ENCODE peak calls at places on chromosomes 3 and 15, in nine cellular contexts. Z is T47D, T is left colon, O is fibroblast of lung, I is upper lobe of right lung, M is cardiac muscle cell, X is DMS153, L is AG10803, W is ovary. K is an unnamed sample.

GRCh38 chr3:4722103-4722502 is 229.0 kb downstream of the ITPR1 start:
- DNase-seq in I (peak; percentile 65), L (peak; percentile 76), M (peak; percentile 76), T (peak; percentile 58), X (no peak), Z (peak; percentile 44), O (peak; percentile 65), W (no peak), K (no peak)

GRCh38 chr3:49098910-49099630 is 5.2 kb upstream of the QRICH1 start:
- DNase-seq in I (no peak), Z (no peak), M (no peak), W (no peak), T (no peak), X (no peak), O (no peak), L (no peak), K (no peak)

GRCh38 chr3:152315623-152316022 is 46.9 kb downstream of the MBNL1 start:
- DNase-seq in M (peak; percentile 79), O (no peak), Z (no peak), X (no peak), W (no peak), L (no peak), T (no peak), I (no peak), K (no peak)

GRCh38 chr3:112629425-112629824 is 11.5 kb downstream of the CCDC80 start:
- DNase-seq in W (peak; percentile 65), M (peak; percentile 93), X (no peak), Z (no peak), I (no peak), O (peak; percentile 99), T (peak; percentile 60), L (peak; percentile 99), K (no peak)

GRCh38 chr3:48405971-48406370 is 23.9 kb downstream of the PLXNB1 start:
- DNase-seq in L (no peak), I (no peak), T (no peak), M (no peak), X (no peak), W (no peak), Z (no peak), O (no peak), K (no peak)

GRCh38 chr3:149512073-149512782 is 37.7 kb downstream of the TM4SF4 start:
- DNase-seq in X (peak; percentile 67), I (peak; percentile 75), O (peak; percentile 71), M (peak; percentile 75), W (peak; percentile 61), Z (peak; percentile 51), L (peak; percentile 70), T (peak; percentile 41), K (no peak)

GRCh38 chr3:114242947-114243346 is 5.6 kb upstream of the ZNF80 start:
- DNase-seq in X (no peak), Z (no peak), T (no peak), M (no peak), O (no peak), W (no peak), I (no peak), L (no peak), K (no peak)

GRCh38 chr15:60091150-60091549 is 87.0 kb downstream of the FOXB1 start:
- DNase-seq in L (peak; percentile 86), W (no peak), M (peak; percentile 91), X (no peak), Z (no peak), I (peak; percentile 75), T (no peak), O (peak; percentile 93), K (no peak)

GRCh38 chr15:101084801-101085200 is 165.6 kb downstream of the LRRK1 start:
- DNase-seq in X (no peak), W (peak; percentile 30), O (no peak), L (no peak), M (no peak), Z (no peak), T (no peak), I (no peak), K (no peak)

GRCh38 chr3:53258600-53259426 is 3.0 kb upstream of the TKT start:
- DNase-seq in T (no peak), W (no peak), L (no peak), Z (no peak), O (no peak), M (no peak), X (no peak), I (no peak), K (no peak)

GRCh38 chr15:101049282-101049681 is 130.1 kb downstream of the LRRK1 start:
- DNase-seq in O (no peak), Z (no peak), L (no peak), W (peak; percentile 28), I (peak; percentile 26), X (no peak), T (peak; percentile 10), M (no peak), K (no peak)

GRCh38 chr3:161914703-161915102 is 418.1 kb downstream of the OTOL1 start:
- DNase-seq in Z (no peak), L (peak; percentile 70), W (peak; percentile 33), T (no peak), X (peak; percentile 7), O (peak; percentile 79), I (no peak), M (peak; percentile 81), K (no peak)

GRCh38 chr15:96335429-96335807 is 4.9 kb downstream of the NR2F2 start:
- DNase-seq in Z (no peak), W (no peak), X (no peak), M (no peak), O (peak; percentile 45), L (no peak), T (no peak), I (no peak), K (no peak)

GRCh38 chr3:8743911-8744310 is 10.3 kb downstream of the CAV3 start:
- DNase-seq in T (no peak), L (no peak), W (no peak), M (no peak), I (no peak), X (no peak), O (no peak), Z (no peak), K (no peak)

GRCh38 chr3:158109804-158110657 is at the start of gene RSRC1:
- DNase-seq in Z (peak; percentile 69), X (peak; percentile 87), I (peak; percentile 92), M (peak; percentile 92), T (peak; percentile 87), W (peak; percentile 85), L (peak; percentile 89), O (peak; percentile 89), K (no peak)

GRCh38 chr3:45188714-45189659 is 37.1 kb downstream of the TMEM158 start:
- DNase-seq in X (peak; percentile 30), W (no peak), M (no peak), L (no peak), T (no peak), O (peak; percentile 65), Z (no peak), I (no peak), K (no peak)

GRCh38 chr3:174083706-174084105 is 686.2 kb downstream of the NLGN1 start:
- DNase-seq in W (no peak), Z (no peak), T (no peak), O (no peak), X (no peak), I (no peak), L (no peak), M (no peak), K (no peak)

GRCh38 chr3:4750306-4751056 is 228.8 kb upstream of the BHLHE40 start:
- DNase-seq in T (no peak), O (no peak), X (no peak), M (no peak), Z (no peak), I (no peak), L (peak; percentile 17), W (peak; percentile 76), K (peak; percentile 59)

GRCh38 chr15:92633001-92633400 is 22.6 kb downstream of the FAM174B start:
- DNase-seq in X (no peak), M (no peak), O (no peak), W (no peak), I (no peak), T (no peak), L (no peak), Z (no peak), K (no peak)

GRCh38 chr15:77599899-77600298 is 32.8 kb downstream of the LINGO1 start:
- DNase-seq in L (no peak), M (peak; percentile 76), W (no peak), I (no peak), X (peak; percentile 78), O (no peak), Z (no peak), T (no peak), K (no peak)

GRCh38 chr3:13581485-13582365 is 32.8 kb downstream of the FBLN2 start:
- DNase-seq in L (peak; percentile 75), O (peak; percentile 40), X (no peak), Z (no peak), I (peak; percentile 61), M (peak; percentile 37), W (peak; percentile 52), T (no peak), K (no peak)

GRCh38 chr15:66404532-66404931 is 17.8 kb downstream of the MAP2K1 start:
- DNase-seq in M (no peak), I (no peak), X (no peak), O (no peak), L (no peak), T (no peak), W (no peak), Z (no peak), K (no peak)

GRCh38 chr15:31932581-31932980 is 97.7 kb upstream of the CHRNA7 start:
- DNase-seq in O (no peak), Z (no peak), X (no peak), L (peak; percentile 21), W (no peak), T (no peak), I (no peak), M (no peak), K (no peak)

GRCh38 chr3:13879102-13879945 is 547 bp downstream of the WNT7A start:
- DNase-seq in X (no peak), L (no peak), O (no peak), W (no peak), I (peak; percentile 71), T (no peak), M (no peak), Z (peak; percentile 63), K (no peak)

GRCh38 chr3:13069495-13069894 is 3.7 kb downstream of the IQSEC1 start:
- DNase-seq in W (no peak), X (no peak), M (no peak), T (no peak), O (no peak), I (no peak), L (no peak), Z (no peak), K (no peak)

GRCh38 chr15:39232512-39232911 is 348.4 kb upstream of the THBS1 start:
- DNase-seq in M (peak; percentile 37), X (no peak), L (peak; percentile 97), W (no peak), T (no peak), I (no peak), O (peak; percentile 66), Z (no peak), K (no peak)

GRCh38 chr3:172275586-172275985 is 172.7 kb downstream of the GHSR start:
- DNase-seq in I (no peak), T (no peak), W (no peak), O (no peak), L (no peak), Z (no peak), X (no peak), M (no peak), K (no peak)

GRCh38 chr15:90004671-90005070 is 3.5 kb downstream of the ZNF710 start:
- DNase-seq in M (peak; percentile 94), W (no peak), Z (no peak), L (peak; percentile 97), X (no peak), T (no peak), I (no peak), O (peak; percentile 95), K (no peak)

GRCh38 chr15:77819271-77819806 is 186.6 kb upstream of the LINGO1 start:
- DNase-seq in M (no peak), I (no peak), W (no peak), Z (no peak), O (no peak), X (no peak), T (no peak), L (no peak), K (no peak)

GRCh38 chr3:69444980-69445379 is 59.1 kb upstream of the FRMD4B start:
- DNase-seq in W (no peak), L (no peak), O (peak; percentile 52), X (no peak), Z (no peak), T (no peak), M (no peak), I (no peak), K (no peak)

GRCh38 chr15:71629761-71630499 is 180.4 kb upstream of the NR2E3 start:
- DNase-seq in M (no peak), Z (no peak), T (no peak), W (no peak), X (no peak), I (no peak), L (no peak), O (peak; percentile 18), K (no peak)

K was measured in cerebellar nuclear complex.